ENCODE peak calls at places on chromosome 12, in ten cellular contexts. One of them, this sample, is unnamed.

GRCh38 chr12:122473543-122474323 is 27.0 kb downstream of the ZCCHC8 start:
- DNase-seq in brain microvascular endothelial cell: peak; percentile 45
- DNase-seq in left lung: no peak
- DNase-seq in epithelial cell of esophagus: peak; percentile 77
- DNase-seq in psoas muscle: no peak
- DNase-seq in mucosa of descending colon: no peak
- DNase-seq in GM12865: peak; percentile 70
- DNase-seq in AG04450: no peak
- DNase-seq in H9: no peak
- DNase-seq in A549: no peak
- DNase-seq in this sample: peak; percentile 49

GRCh38 chr12:87217486-87217885 is 811.7 kb downstream of the C12orf50 start:
- DNase-seq in psoas muscle: no peak
- DNase-seq in AG04450: no peak
- DNase-seq in mucosa of descending colon: no peak
- DNase-seq in GM12865: no peak
- DNase-seq in epithelial cell of esophagus: no peak
- DNase-seq in A549: no peak
- DNase-seq in brain microvascular endothelial cell: no peak
- DNase-seq in left lung: no peak
- DNase-seq in H9: no peak
- DNase-seq in this sample: no peak

GRCh38 chr12:113246478-113247122 is 25.3 kb downstream of the TPCN1 start:
- DNase-seq in GM12865: no peak
- DNase-seq in A549: no peak
- DNase-seq in mucosa of descending colon: peak; percentile 72
- DNase-seq in psoas muscle: no peak
- DNase-seq in AG04450: no peak
- DNase-seq in epithelial cell of esophagus: peak; percentile 51
- DNase-seq in H9: peak; percentile 72
- DNase-seq in brain microvascular endothelial cell: no peak
- DNase-seq in left lung: no peak
- DNase-seq in this sample: no peak

GRCh38 chr12:131785763-131786330 is 42.3 kb upstream of the MMP17 start:
- DNase-seq in AG04450: no peak
- DNase-seq in H9: no peak
- DNase-seq in A549: no peak
- DNase-seq in mucosa of descending colon: no peak
- DNase-seq in left lung: no peak
- DNase-seq in GM12865: no peak
- DNase-seq in brain microvascular endothelial cell: no peak
- DNase-seq in psoas muscle: no peak
- DNase-seq in epithelial cell of esophagus: no peak
- DNase-seq in this sample: no peak

GRCh38 chr12:117876492-117876816 is 92.3 kb downstream of the KSR2 start:
- DNase-seq in GM12865: no peak
- DNase-seq in left lung: no peak
- DNase-seq in epithelial cell of esophagus: no peak
- DNase-seq in mucosa of descending colon: no peak
- DNase-seq in H9: no peak
- DNase-seq in psoas muscle: no peak
- DNase-seq in brain microvascular endothelial cell: no peak
- DNase-seq in A549: no peak
- DNase-seq in AG04450: no peak
- DNase-seq in this sample: no peak

GRCh38 chr12:111788178-111788654 is 21.5 kb downstream of the ALDH2 start:
- DNase-seq in mucosa of descending colon: no peak
- DNase-seq in GM12865: peak; percentile 74
- DNase-seq in left lung: peak; percentile 47
- DNase-seq in AG04450: no peak
- DNase-seq in brain microvascular endothelial cell: no peak
- DNase-seq in psoas muscle: peak; percentile 65
- DNase-seq in epithelial cell of esophagus: no peak
- DNase-seq in A549: no peak
- DNase-seq in H9: no peak
- DNase-seq in this sample: peak; percentile 19

GRCh38 chr12:69779928-69780327 is 41.3 kb downstream of the RAB3IP start:
- DNase-seq in H9: peak; percentile 84
- DNase-seq in epithelial cell of esophagus: peak; percentile 65
- DNase-seq in mucosa of descending colon: no peak
- DNase-seq in GM12865: no peak
- DNase-seq in brain microvascular endothelial cell: peak; percentile 56
- DNase-seq in A549: peak; percentile 30
- DNase-seq in psoas muscle: no peak
- DNase-seq in left lung: no peak
- DNase-seq in AG04450: no peak
- DNase-seq in this sample: peak; percentile 11

GRCh38 chr12:117032593-117033381 is 66.4 kb downstream of the TESC start:
- DNase-seq in A549: no peak
- DNase-seq in psoas muscle: no peak
- DNase-seq in GM12865: no peak
- DNase-seq in brain microvascular endothelial cell: no peak
- DNase-seq in left lung: peak; percentile 77
- DNase-seq in mucosa of descending colon: no peak
- DNase-seq in epithelial cell of esophagus: peak; percentile 3
- DNase-seq in AG04450: no peak
- DNase-seq in H9: no peak
- DNase-seq in this sample: no peak

GRCh38 chr12:116200812-116201211 is 76.7 kb downstream of the MED13L start:
- DNase-seq in mucosa of descending colon: no peak
- DNase-seq in A549: no peak
- DNase-seq in brain microvascular endothelial cell: no peak
- DNase-seq in H9: no peak
- DNase-seq in left lung: no peak
- DNase-seq in GM12865: no peak
- DNase-seq in AG04450: no peak
- DNase-seq in epithelial cell of esophagus: no peak
- DNase-seq in psoas muscle: no peak
- DNase-seq in this sample: no peak

GRCh38 chr12:120853188-120853587 is 51.0 kb downstream of the SPPL3 start:
- DNase-seq in H9: no peak
- DNase-seq in psoas muscle: no peak
- DNase-seq in mucosa of descending colon: no peak
- DNase-seq in left lung: no peak
- DNase-seq in epithelial cell of esophagus: no peak
- DNase-seq in A549: no peak
- DNase-seq in GM12865: no peak
- DNase-seq in brain microvascular endothelial cell: no peak
- DNase-seq in AG04450: no peak
- DNase-seq in this sample: no peak

GRCh38 chr12:120854804-120855203 is 49.4 kb downstream of the SPPL3 start:
- DNase-seq in AG04450: no peak
- DNase-seq in H9: no peak
- DNase-seq in epithelial cell of esophagus: no peak
- DNase-seq in A549: no peak
- DNase-seq in GM12865: no peak
- DNase-seq in mucosa of descending colon: no peak
- DNase-seq in psoas muscle: no peak
- DNase-seq in brain microvascular endothelial cell: no peak
- DNase-seq in left lung: no peak
- DNase-seq in this sample: no peak

GRCh38 chr12:120858306-120859088 is 45.7 kb downstream of the SPPL3 start:
- DNase-seq in A549: no peak
- DNase-seq in GM12865: peak; percentile 26
- DNase-seq in AG04450: no peak
- DNase-seq in H9: no peak
- DNase-seq in psoas muscle: no peak
- DNase-seq in brain microvascular endothelial cell: no peak
- DNase-seq in left lung: no peak
- DNase-seq in mucosa of descending colon: no peak
- DNase-seq in epithelial cell of esophagus: no peak
- DNase-seq in this sample: no peak

GRCh38 chr12:120855823-120856589 is 48.2 kb downstream of the SPPL3 start:
- DNase-seq in psoas muscle: no peak
- DNase-seq in AG04450: no peak
- DNase-seq in mucosa of descending colon: no peak
- DNase-seq in left lung: no peak
- DNase-seq in GM12865: no peak
- DNase-seq in epithelial cell of esophagus: no peak
- DNase-seq in brain microvascular endothelial cell: no peak
- DNase-seq in H9: no peak
- DNase-seq in A549: no peak
- DNase-seq in this sample: no peak

GRCh38 chr12:120856980-120857379 is 47.2 kb downstream of the SPPL3 start:
- DNase-seq in H9: no peak
- DNase-seq in mucosa of descending colon: no peak
- DNase-seq in A549: no peak
- DNase-seq in brain microvascular endothelial cell: no peak
- DNase-seq in GM12865: no peak
- DNase-seq in AG04450: no peak
- DNase-seq in epithelial cell of esophagus: peak; percentile 41
- DNase-seq in psoas muscle: no peak
- DNase-seq in left lung: no peak
- DNase-seq in this sample: no peak
- TF ChIP-seq CTCF in H9: peak; percentile 53
- TF ChIP-seq CTCF in mucosa of descending colon: peak; percentile 17
- TF ChIP-seq CTCF in A549: peak; percentile 25
- TF ChIP-seq CTCF in brain microvascular endothelial cell: peak; percentile 47
- TF ChIP-seq CTCF in GM12865: no peak
- TF ChIP-seq CTCF in AG04450: peak; percentile 32
- TF ChIP-seq CTCF in epithelial cell of esophagus: peak; percentile 49
- TF ChIP-seq CTCF in psoas muscle: peak; percentile 25
- TF ChIP-seq CTCF in left lung: no peak
- TF ChIP-seq CTCF in this sample: no peak

DNA sequence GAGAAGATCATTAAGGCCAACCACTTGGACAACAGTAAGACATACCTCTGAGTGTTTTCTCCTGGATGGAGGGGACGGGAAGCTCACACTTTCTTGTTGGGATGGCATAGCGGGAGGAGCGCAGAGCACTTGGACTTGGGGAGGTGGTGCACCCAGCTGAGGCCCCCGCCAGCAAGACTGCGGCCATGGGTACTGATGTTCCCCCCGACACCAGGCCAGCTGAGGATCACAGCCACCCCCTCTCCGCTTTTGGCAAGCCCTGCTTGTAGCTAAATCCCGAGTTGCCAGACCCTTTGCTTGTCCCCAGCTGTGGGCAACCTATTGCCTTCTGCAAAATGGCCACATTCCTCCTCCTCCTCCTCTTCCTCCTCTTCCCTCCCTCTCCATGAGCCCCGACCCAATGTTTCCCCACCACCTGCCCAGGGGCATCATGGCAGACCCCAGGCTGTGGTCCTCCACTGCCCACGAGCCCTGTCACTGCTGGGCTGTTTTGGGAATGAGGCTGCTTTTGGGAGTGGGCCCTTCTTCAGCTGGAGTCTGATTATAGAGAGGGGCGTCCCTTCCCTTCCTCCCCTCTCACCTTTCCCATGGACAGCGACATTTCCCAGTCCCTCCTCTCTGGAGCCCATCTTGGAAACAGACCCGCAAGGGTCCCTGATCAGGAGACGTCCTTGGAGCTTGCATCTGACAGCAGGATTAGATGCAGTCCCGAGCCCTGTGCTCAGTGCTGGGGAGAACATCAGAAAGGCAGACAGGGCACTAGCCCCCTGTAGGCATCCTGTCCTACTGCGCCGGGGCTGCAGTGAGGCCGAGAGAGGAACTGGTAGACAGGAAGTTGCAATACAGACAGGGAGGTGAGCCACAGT is 62.9 kb downstream of the PRMT8 start:
- DNase-seq in H9: peak; percentile 72
- DNase-seq in GM12865: no peak
- DNase-seq in A549: no peak
- DNase-seq in brain microvascular endothelial cell: no peak
- DNase-seq in psoas muscle: no peak
- DNase-seq in left lung: no peak
- DNase-seq in AG04450: no peak
- DNase-seq in epithelial cell of esophagus: no peak
- DNase-seq in mucosa of descending colon: no peak
- DNase-seq in this sample: no peak
- TF ChIP-seq CTCF in H9: peak; percentile 46
- TF ChIP-seq CTCF in GM12865: no peak
- TF ChIP-seq CTCF in A549: no peak
- TF ChIP-seq CTCF in brain microvascular endothelial cell: peak; percentile 8
- TF ChIP-seq CTCF in psoas muscle: no peak
- TF ChIP-seq CTCF in left lung: no peak
- TF ChIP-seq CTCF in AG04450: no peak
- TF ChIP-seq CTCF in epithelial cell of esophagus: no peak
- TF ChIP-seq CTCF in mucosa of descending colon: no peak
- TF ChIP-seq CTCF in this sample: no peak

DNA sequence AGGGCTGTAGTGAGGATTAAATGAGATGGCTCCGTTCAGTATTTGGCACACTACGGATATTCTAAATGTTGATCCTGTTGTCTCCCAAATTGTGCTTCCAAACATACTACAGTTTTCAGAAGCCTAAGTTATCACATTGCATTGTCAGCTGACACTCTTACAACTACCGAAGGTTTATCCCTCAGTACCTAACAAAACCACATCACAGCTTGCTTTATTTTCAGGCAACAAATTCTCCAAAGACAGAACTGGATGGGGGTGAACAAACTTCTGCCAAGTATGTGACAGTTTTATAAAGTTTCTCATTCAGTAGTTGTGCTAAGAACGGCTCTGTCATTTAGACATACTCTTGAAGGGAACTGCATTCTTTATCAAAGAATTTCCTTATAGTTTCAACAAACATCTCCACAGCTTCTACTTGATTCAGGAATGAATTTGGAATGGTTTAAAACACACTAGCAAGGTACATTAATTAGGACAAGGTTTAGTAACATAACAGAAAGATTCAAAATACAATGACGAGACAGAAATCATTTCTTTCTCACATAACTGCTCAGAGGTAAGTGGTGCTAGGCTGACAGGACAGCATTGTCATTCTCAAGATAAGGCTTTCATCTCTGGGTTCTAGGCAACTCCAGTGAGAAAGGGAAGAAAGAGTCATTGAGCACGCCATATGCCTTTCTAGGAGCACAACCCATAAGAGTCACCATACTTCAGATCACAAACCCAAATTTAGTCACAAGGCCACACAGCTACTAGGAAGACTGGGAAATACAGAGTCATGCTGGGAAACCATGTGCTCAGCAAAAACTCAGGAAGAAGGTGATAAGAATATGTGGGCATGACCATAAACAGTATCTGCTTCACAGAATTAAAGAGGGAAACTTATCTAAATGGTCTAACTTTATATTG is 100.7 kb downstream of the DUSP6 start:
- DNase-seq in left lung: no peak
- DNase-seq in brain microvascular endothelial cell: no peak
- DNase-seq in psoas muscle: no peak
- DNase-seq in epithelial cell of esophagus: peak; percentile 20
- DNase-seq in AG04450: no peak
- DNase-seq in A549: no peak
- DNase-seq in mucosa of descending colon: no peak
- DNase-seq in H9: no peak
- DNase-seq in GM12865: no peak
- DNase-seq in this sample: no peak
- TF ChIP-seq CTCF in left lung: no peak
- TF ChIP-seq CTCF in brain microvascular endothelial cell: no peak
- TF ChIP-seq CTCF in psoas muscle: no peak
- TF ChIP-seq CTCF in epithelial cell of esophagus: no peak
- TF ChIP-seq CTCF in AG04450: no peak
- TF ChIP-seq CTCF in A549: no peak
- TF ChIP-seq CTCF in mucosa of descending colon: no peak
- TF ChIP-seq CTCF in H9: no peak
- TF ChIP-seq CTCF in GM12865: no peak
- TF ChIP-seq CTCF in this sample: no peak

DNA sequence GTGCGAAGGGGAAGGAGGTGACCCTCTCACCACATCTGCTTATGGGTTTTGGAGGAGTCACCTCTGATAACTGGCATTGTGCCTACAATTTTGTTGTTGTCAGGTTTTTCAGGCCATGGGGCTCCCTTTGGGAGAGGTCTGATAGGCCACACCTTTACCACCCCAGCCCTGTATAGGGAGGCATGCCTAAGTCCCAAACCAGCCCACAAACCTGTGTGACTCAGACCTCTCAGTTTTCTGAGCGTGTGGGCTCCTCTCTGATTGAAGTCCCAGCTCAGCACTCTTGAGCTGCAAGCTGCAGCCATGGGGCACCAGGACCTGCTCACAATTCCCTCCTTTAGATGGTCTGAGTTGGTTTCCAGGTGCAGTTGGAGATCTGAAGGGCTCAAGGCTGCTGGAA is 1429.3 kb upstream of the TMEM132C start:
- DNase-seq in GM12865: no peak
- DNase-seq in mucosa of descending colon: no peak
- DNase-seq in brain microvascular endothelial cell: no peak
- DNase-seq in A549: no peak
- DNase-seq in epithelial cell of esophagus: no peak
- DNase-seq in left lung: no peak
- DNase-seq in H9: no peak
- DNase-seq in AG04450: no peak
- DNase-seq in psoas muscle: no peak
- DNase-seq in this sample: no peak
- TF ChIP-seq CTCF in GM12865: no peak
- TF ChIP-seq CTCF in mucosa of descending colon: no peak
- TF ChIP-seq CTCF in brain microvascular endothelial cell: no peak
- TF ChIP-seq CTCF in A549: no peak
- TF ChIP-seq CTCF in epithelial cell of esophagus: no peak
- TF ChIP-seq CTCF in left lung: no peak
- TF ChIP-seq CTCF in H9: no peak
- TF ChIP-seq CTCF in AG04450: no peak
- TF ChIP-seq CTCF in psoas muscle: no peak
- TF ChIP-seq CTCF in this sample: no peak